ENCODE peak calls at places on chromosomes 2 and 18, in four cellular contexts. N is fibroblast of lung; A is CD8-positive, alpha-beta T cell; Y is tibial nerve. U is an unnamed sample.
A peak's percentile ranks its signal among the peaks of the same experiment; 100 is the strongest.

GRCh38 chr2:143379955-143380354 is 250.7 kb downstream of the ARHGAP15 start:
- DNase-seq in N (no peak), Y (no peak), A (no peak), U (no peak)

GRCh38 chr2:11250400-11251277 is 93.8 kb downstream of the ROCK2 start:
- DNase-seq in N (peak; percentile 48), Y (no peak), A (no peak), U (no peak)

GRCh38 chr2:66775730-66776422 is 341.0 kb downstream of the MEIS1 start:
- DNase-seq in A (no peak), Y (no peak), N (no peak), U (no peak)

GRCh38 chr2:26043862-26044736 is 10.2 kb downstream of the RAB10 start:
- DNase-seq in Y (no peak), A (no peak), N (peak; percentile 35), U (no peak)

GRCh38 chr18:62521082-62521481 is 1.7 kb upstream of the ZCCHC2 start:
- DNase-seq in N (no peak), Y (no peak), A (no peak), U (no peak)

GRCh38 chr2:173175222-173175621 is 99.6 kb downstream of the MAP3K20 start:
- DNase-seq in A (no peak), Y (no peak), N (peak; percentile 69), U (no peak)

GRCh38 chr2:99682280-99683060 is 192.7 kb upstream of the REV1 start:
- DNase-seq in N (peak; percentile 93), Y (no peak), A (no peak), U (peak; percentile 65)

GRCh38 chr2:98445167-98445522 is 487 bp downstream of the INPP4A start:
- DNase-seq in N (peak; percentile 15), Y (no peak), A (no peak), U (no peak)

GRCh38 chr2:33791625-33792024 is 192.5 kb upstream of the FAM98A start:
- DNase-seq in Y (no peak), N (peak; percentile 95), A (no peak), U (no peak)

GRCh38 chr18:48825101-48825745 is 125.5 kb downstream of the SMAD7 start:
- DNase-seq in A (no peak), Y (no peak), N (peak; percentile 68), U (no peak)

GRCh38 chr2:129504646-129505045 is 474.8 kb upstream of the RAB6C start:
- DNase-seq in N (no peak), A (no peak), Y (no peak), U (no peak)

GRCh38 chr18:36461551-36461987 is 164.1 kb downstream of the FHOD3 start:
- DNase-seq in N (peak; percentile 88), Y (no peak), A (no peak), U (no peak)

GRCh38 chr18:58045265-58046086 is 1.4 kb downstream of the NEDD4L start:
- DNase-seq in Y (no peak), A (peak; percentile 45), N (peak; percentile 58), U (no peak)

GRCh38 chr18:35460719-35461118 is 37.0 kb downstream of the INO80C start:
- DNase-seq in N (peak; percentile 49), Y (no peak), A (no peak), U (no peak)

GRCh38 chr2:77387324-77387723 is 134.9 kb downstream of the LRRTM4 start:
- DNase-seq in A (no peak), N (no peak), Y (no peak), U (no peak)

GRCh38 chr2:69789762-69790600 is 39.5 kb upstream of the GMCL1 start:
- DNase-seq in Y (no peak), N (peak; percentile 66), A (no peak), U (no peak)

GRCh38 chr2:191696960-191697359 is 19.0 kb downstream of the NABP1 start:
- DNase-seq in A (no peak), N (no peak), Y (no peak), U (no peak)

GRCh38 chr18:76446746-76447267 is 48.2 kb downstream of the ZNF516 start:
- DNase-seq in A (no peak), N (no peak), Y (no peak), U (no peak)

GRCh38 chr2:177393824-177394614 is 1.4 kb downstream of the AGPS start:
- DNase-seq in N (no peak), A (no peak), Y (no peak), U (no peak)

GRCh38 chr2:163735692-163736432 is at the start of gene FIGN:
- DNase-seq in A (no peak), N (peak; percentile 89), Y (peak; percentile 61), U (peak; percentile 12)

GRCh38 chr18:48312066-48312465 is 97.1 kb downstream of the ZBTB7C start:
- DNase-seq in Y (no peak), N (no peak), A (no peak), U (no peak)

GRCh38 chr2:241816431-241817121 is 7.6 kb downstream of the NEU4 start:
- DNase-seq in N (no peak), Y (peak; percentile 10), A (no peak), U (no peak)

GRCh38 chr18:79927597-79928562 is 23.6 kb downstream of the SLC66A2 start:
- DNase-seq in Y (no peak), N (no peak), A (no peak), U (no peak)

GRCh38 chr2:9439536-9439935 is 16.1 kb downstream of the CPSF3 start:
- DNase-seq in Y (no peak), N (peak; percentile 24), A (no peak), U (no peak)

GRCh38 chr2:176668879-176669395 is 399.7 kb downstream of the MTX2 start:
- DNase-seq in A (no peak), Y (no peak), N (peak; percentile 3), U (no peak)

GRCh38 chr2:207892676-207893402 is 123.1 kb upstream of the FZD5 start:
- DNase-seq in N (peak; percentile 63), Y (no peak), A (no peak), U (no peak)

GRCh38 chr2:172230783-172231446 is 128.2 kb upstream of the DLX2 start:
- DNase-seq in A (no peak), N (peak; percentile 56), Y (no peak), U (no peak)

GRCh38 chr2:195613922-195614321 is 43.1 kb upstream of the SLC39A10 start:
- DNase-seq in Y (no peak), N (peak; percentile 96), A (no peak), U (peak; percentile 85)

GRCh38 chr18:69588301-69588700 is 187.6 kb downstream of the DOK6 start:
- DNase-seq in Y (no peak), N (no peak), A (no peak), U (no peak)

DNA sequence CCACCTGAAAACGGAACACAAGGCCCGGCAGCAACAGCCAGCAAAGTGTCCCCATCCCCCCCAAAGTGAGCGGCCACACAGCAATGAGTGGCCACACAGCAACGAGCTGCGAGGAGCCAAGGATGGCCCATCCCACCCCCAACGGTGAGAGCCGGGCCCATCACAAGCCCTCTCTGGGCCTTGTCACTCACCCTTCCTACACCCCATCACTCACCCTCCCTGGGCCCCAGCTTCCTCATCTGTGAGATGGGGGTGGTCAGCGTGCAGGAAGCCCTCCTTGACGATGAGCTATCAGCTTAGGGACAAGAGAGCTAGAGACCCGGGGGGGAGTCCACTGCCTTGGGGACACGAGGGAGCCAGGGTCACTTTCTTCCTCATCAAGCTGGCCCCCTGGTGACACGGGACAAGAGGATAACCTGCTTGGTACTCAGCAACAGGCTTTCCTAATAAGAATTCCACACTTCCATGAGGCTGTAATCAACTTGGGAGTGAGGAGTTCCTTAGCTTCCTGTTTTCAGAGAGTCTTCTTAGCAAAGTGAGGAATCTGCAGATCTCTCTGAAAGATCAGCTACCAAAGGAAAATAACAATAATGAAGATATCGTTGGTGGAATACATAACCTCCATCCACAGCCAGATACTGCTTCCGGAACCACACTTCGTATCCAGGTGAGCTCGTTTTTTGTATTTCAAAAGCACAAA is 92.7 kb downstream of the HDAC4 start:
- DNase-seq in Y (no peak), A (no peak), N (no peak), U (no peak)
- H3K4me3 ChIP-seq in Y (peak overlapping the region; percentile 30), A (no peak overlapping the region), N (peak overlapping the region; percentile 58), U (peak overlapping the region; percentile 52)

DNA sequence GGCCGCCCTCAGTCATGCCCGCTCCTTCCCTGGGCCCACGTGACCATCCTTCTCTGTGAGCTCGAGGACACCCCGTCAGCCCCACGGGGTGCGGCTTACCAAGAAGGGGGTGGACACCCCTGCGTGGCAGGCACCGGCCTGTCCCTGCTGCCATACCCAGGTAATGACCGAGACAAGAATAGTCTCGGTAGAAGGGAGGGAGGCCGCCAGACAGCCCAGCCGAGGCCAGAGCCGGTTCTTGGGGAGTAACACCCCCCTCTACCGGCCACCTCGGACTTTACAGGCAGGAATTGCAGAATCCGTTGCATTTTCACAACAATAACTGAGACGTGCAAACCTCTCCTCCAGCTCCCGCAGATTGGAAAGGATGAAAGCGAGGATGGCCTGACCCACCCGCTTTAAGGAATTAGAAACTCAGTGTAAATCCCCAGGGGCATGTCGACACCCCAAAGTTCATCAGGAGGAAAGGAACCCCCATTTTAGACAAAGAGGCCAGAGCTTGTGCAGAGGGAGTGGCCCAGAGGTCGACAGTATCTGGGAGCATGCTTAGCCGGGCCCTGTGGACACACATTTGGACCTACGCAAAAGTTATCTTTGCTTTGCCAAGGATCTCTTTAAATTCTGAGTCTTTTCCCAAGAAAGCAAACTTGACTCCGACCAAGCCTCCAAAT is 60.1 kb upstream of the GLI2 start:
- DNase-seq in Y (peak; percentile 35), N (no peak), A (peak; percentile 29), U (no peak)
- TF ChIP-seq CTCF in Y (peak; percentile 50), N (peak; percentile 71), A (peak; percentile 61), U (peak; percentile 71)

GRCh38 chr18:54130631-54131030 is 93.8 kb downstream of the MBD2 start:
- DNase-seq in N (no peak), A (no peak), Y (no peak), U (no peak)

GRCh38 chr18:54130177-54130576 is 94.3 kb downstream of the MBD2 start:
- DNase-seq in Y (no peak), A (no peak), N (no peak), U (no peak)

GRCh38 chr18:54129448-54130134 is 94.9 kb downstream of the MBD2 start:
- DNase-seq in N (no peak), Y (no peak), A (no peak), U (no peak)

GRCh38 chr18:54125429-54125828 is 99.0 kb downstream of the MBD2 start:
- DNase-seq in A (no peak), N (no peak), Y (no peak), U (no peak)

DNA sequence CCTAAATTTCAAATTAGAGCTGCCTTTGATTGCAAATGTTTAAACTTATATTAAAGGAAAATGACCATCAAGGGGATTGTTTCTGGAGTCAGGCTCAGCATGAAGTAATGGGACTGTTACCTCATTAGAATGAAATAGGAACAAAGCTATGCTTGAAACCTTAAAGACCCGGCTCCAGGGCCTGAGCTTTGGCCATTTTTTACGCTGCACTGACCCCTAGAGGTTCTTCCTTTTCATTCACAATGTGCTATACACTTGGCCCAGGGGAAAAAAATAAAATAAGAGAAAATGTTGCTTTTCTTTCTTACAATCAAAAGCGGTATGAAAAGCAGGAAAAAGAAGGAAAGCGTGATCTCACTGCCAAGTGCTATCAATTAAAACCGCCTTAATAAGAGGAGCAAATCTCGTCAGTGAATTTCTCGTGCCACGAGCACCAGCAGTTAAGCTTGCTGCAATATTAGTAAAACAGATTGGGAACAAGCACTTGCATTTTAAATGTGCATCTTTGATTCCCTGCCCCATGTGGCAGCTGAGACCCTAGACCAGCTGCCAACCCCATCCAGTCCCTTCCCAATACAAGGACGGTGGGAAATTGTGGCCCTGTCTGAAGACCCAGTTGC is 96.6 kb downstream of the MBD2 start:
- DNase-seq in Y (no peak), A (no peak), N (peak; percentile 31), U (no peak)
- H3K4me3 ChIP-seq in Y (no peak overlapping the region), A (no peak overlapping the region), N (no peak overlapping the region), U (no peak overlapping the region)

DNA sequence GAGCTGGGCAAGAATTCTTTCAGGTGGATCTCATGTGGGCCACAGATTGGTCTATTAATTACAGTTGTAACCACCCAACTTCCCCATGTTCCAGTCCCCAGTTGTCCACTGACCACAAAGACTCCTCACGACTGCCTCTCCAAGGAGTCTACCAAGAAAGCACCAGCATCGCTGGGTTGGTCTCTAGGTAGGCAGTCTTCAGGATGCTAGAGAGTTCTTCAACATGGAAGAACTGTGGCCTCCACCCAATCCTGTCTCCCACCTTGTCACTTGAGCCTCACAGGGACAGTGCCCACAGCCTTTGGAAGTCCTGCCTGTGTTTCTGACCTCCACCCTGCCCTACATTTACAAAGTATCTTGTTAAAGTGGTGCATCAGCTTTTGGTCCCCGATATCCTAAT is 184.7 kb upstream of the FN1 start:
- DNase-seq in Y (no peak), N (no peak), A (no peak), U (no peak)
- TF ChIP-seq CTCF in Y (no peak), N (no peak), A (no peak), U (no peak)

U was measured in AG04449.